ENCODE peak calls at places on chromosomes 5 and 9, in four cellular contexts. Z, N, B and O are unnamed samples.

GRCh38 chr5:68268363-68269130 is 53.0 kb downstream of the PIK3R1 start:
- DNase-seq in N (no peak), Z (no peak), B (no peak), O (no peak)

GRCh38 chr5:180786398-180787005 is 16.1 kb downstream of the MGAT1 start:
- DNase-seq in Z (no peak), B (no peak), N (no peak), O (no peak)

GRCh38 chr9:84301851-84302250 is 38.7 kb downstream of the SLC28A3 start:
- DNase-seq in N (no peak), Z (no peak), B (no peak), O (no peak)

GRCh38 chr5:73447234-73448071 is 1.1 kb downstream of the FOXD1 start:
- DNase-seq in Z (peak; percentile 50), B (no peak), N (peak; percentile 16), O (no peak)

GRCh38 chr5:154606675-154607321 is 128.8 kb upstream of the HAND1 start:
- DNase-seq in Z (no peak), N (no peak), B (no peak), O (no peak)

GRCh38 chr5:87361536-87362213 is 51.1 kb downstream of the CCNH start:
- DNase-seq in Z (no peak), N (no peak), B (no peak), O (no peak)

GRCh38 chr5:178469011-178469974 is 120.9 kb downstream of the COL23A1 start:
- DNase-seq in N (no peak), B (no peak), Z (no peak), O (no peak)

GRCh38 chr9:96496368-96497116 is 46.6 kb downstream of the HABP4 start:
- DNase-seq in Z (no peak), B (no peak), N (no peak), O (no peak)

GRCh38 chr9:96651626-96652025 is 3.5 kb downstream of the PRXL2C start:
- DNase-seq in N (no peak), B (no peak), Z (no peak), O (no peak)

GRCh38 chr9:89080193-89080592 is 88.9 kb downstream of the S1PR3 start:
- DNase-seq in N (peak; percentile 61), B (peak; percentile 85), Z (no peak), O (peak; percentile 4)

GRCh38 chr9:35905912-35906679 is at the start of gene HRCT1:
- DNase-seq in N (peak; percentile 90), Z (peak; percentile 94), B (peak; percentile 96), O (peak; percentile 96)
- H3K4me1 ChIP-seq in N (peaks cover 47% of the 10 kb centered on the region), Z (peaks cover 87% of the 10 kb centered on the region), B (peaks cover 68% of the 10 kb centered on the region), O (peaks cover 58% of the 10 kb centered on the region)

GRCh38 chr9:121292051-121292450 is 24.1 kb downstream of the GSN start:
- DNase-seq in B (no peak), Z (no peak), N (no peak), O (no peak)
- H3K4me1 ChIP-seq in B (peaks cover 93% of the 10 kb centered on the region), Z (peaks cover 66% of the 10 kb centered on the region), N (peaks cover 50% of the 10 kb centered on the region), O (peaks cover 81% of the 10 kb centered on the region)

DNA sequence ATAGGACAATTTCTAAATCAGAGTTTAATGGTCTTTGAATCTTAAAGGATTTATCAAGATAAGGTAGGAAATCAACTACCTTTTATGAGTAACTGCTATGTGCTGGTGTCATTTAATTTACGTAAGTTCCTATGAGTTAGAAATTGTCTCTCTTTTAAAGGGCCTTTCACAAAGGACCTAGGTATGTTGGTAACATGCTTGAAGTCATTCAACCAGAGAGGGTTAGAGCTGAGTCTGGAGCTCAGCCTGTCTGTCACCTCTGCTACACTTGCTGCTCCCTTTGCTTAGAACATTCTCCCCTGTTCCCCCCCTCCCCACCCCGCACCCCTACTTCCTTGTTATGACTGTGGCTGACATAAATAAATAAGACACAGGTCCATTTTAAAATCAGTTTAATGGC is 190.3 kb upstream of the SEMA6A start:
- DNase-seq in B (no peak), N (no peak), Z (no peak), O (no peak)
- H3K4me1 ChIP-seq in B (no peaks in the 10 kb centered on the region), N (no peaks in the 10 kb centered on the region), Z (no peaks in the 10 kb centered on the region), O (peaks cover 14% of the 10 kb centered on the region)

DNA sequence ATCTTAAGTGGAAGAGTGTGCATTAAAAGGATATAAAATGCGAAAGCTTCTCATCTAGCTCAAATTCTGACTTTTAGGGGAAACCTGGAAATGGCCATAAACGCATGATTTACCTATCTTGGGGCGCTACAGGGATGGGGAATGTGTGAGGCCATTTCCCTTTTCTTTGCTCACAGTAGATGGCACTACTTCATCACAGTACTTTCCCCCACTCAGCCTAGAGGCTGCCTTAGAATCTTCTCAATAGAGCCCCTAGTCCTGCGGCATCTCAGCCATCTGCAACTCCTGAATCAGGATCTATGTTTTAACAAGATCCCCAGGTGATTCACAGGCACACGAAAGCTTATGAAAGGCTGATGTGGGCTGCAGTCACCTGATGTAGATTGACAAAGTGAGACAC is 110.8 kb downstream of the LHFPL2 start:
- DNase-seq in N (peak; percentile 56), Z (no peak), B (peak; percentile 70), O (no peak)
- H3K4me1 ChIP-seq in N (peaks cover 8% of the 10 kb centered on the region), Z (peaks cover 43% of the 10 kb centered on the region), B (peaks cover 23% of the 10 kb centered on the region), O (no peaks in the 10 kb centered on the region)

GRCh38 chr5:91022518-91022917 is 360.6 kb downstream of the ARRDC3 start:
- DNase-seq in N (no peak), B (no peak), Z (no peak), O (no peak)
- H3K4me1 ChIP-seq in N (no peaks in the 10 kb centered on the region), B (peaks cover 80% of the 10 kb centered on the region), Z (peaks cover 16% of the 10 kb centered on the region), O (peaks cover 38% of the 10 kb centered on the region)

GRCh38 chr5:124644582-124644981 is 101.9 kb downstream of the ZNF608 start:
- DNase-seq in Z (no peak), N (no peak), B (no peak), O (no peak)
- H3K4me1 ChIP-seq in Z (peaks cover 30% of the 10 kb centered on the region), N (no peaks in the 10 kb centered on the region), B (peaks cover 10% of the 10 kb centered on the region), O (peaks cover 5% of the 10 kb centered on the region)

GRCh38 chr5:149489605-149490037 is 61.6 kb downstream of the CSNK1A1 start:
- DNase-seq in B (no peak), N (no peak), Z (no peak), O (no peak)
- H3K4me1 ChIP-seq in B (peaks cover 72% of the 10 kb centered on the region), N (peaks cover 12% of the 10 kb centered on the region), Z (peaks cover 60% of the 10 kb centered on the region), O (peaks cover 29% of the 10 kb centered on the region)

DNA sequence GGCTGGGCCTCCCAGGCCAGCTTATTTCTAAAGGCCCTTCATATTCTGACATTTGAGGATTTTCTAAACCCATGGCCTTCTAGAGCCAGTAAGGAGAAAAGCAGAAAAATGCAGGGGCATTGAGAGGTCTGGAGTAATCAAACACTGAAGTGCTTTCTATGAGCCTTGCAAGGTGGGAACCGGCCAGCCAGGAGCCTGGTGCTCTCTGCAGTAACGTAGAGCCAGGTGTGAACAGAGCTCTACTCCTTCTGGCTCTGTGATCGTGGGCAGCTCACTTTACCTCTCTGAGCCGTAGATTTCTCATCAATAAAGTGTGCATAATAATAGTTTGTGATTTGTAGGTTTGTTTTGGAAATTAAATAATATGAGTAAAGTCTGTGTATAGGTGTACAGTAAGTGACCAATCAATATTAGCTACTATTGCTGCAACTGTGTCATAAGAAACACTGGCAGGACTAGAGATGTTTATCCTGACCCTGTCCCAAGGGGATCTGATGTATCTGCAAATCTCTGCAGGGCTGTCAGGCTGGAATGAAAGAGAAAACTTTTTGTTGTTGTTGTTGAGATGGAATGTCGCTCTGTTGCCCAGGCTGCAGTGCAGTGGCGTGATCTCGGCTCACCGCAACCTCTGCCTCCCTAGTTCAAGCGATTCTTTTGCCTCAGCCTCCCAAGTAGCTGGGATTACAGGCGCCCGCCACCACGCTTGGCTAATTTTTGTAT is 2.7 kb downstream of the SYNPO start:
- DNase-seq in N (no peak), Z (no peak), B (no peak), O (peak; percentile 30)
- H3K4me1 ChIP-seq in N (peaks cover 60% of the 10 kb centered on the region), Z (peaks cover 88% of the 10 kb centered on the region), B (peaks cover 71% of the 10 kb centered on the region), O (peaks cover 81% of the 10 kb centered on the region)

GRCh38 chr9:93892748-93893147 is 62.4 kb downstream of the BARX1 start:
- DNase-seq in N (no peak), B (no peak), Z (no peak), O (no peak)
- H3K4me1 ChIP-seq in N (no peaks in the 10 kb centered on the region), B (no peaks in the 10 kb centered on the region), Z (no peaks in the 10 kb centered on the region), O (no peaks in the 10 kb centered on the region)